ENCODE peak calls at places on chromosomes 5 and 9, in four cellular contexts. U, T, R and L are unnamed samples.

GRCh38 chr5:168434746-168435321 is 51.4 kb upstream of the RARS1 start:
- DNase-seq in U (no peak), T (no peak), R (no peak), L (no peak)

GRCh38 chr5:83354958-83355357 is 116.6 kb upstream of the VCAN start:
- DNase-seq in U (no peak), T (no peak), R (peak), L (no peak)

GRCh38 chr9:95778957-95779356 is 96.5 kb upstream of the ERCC6L2 start:
- DNase-seq in U (no peak), T (peak), R (no peak), L (peak)

GRCh38 chr9:98917691-98918487 is 25.8 kb upstream of the COL15A1 start:
- DNase-seq in U (no peak), T (no peak), R (no peak), L (no peak)

GRCh38 chr5:92559743-92560142 is 1021.3 kb downstream of the NR2F1-AS1 start:
- DNase-seq in U (no peak), T (peak), R (no peak), L (no peak)

GRCh38 chr5:93603191-93603590 is 20.2 kb downstream of the NR2F1 start:
- DNase-seq in U (no peak), T (no peak), R (no peak), L (no peak)

GRCh38 chr5:108720416-108720815 is 27.3 kb upstream of the FER start:
- DNase-seq in U (no peak), T (no peak), R (no peak), L (no peak)

GRCh38 chr5:176542135-176542595 is 5.0 kb upstream of the RNF44 start:
- DNase-seq in U (no peak), T (no peak), R (no peak), L (no peak)

GRCh38 chr5:148933903-148934432 is 107.6 kb downstream of the ADRB2 start:
- DNase-seq in U (no peak), T (no peak), R (no peak), L (no peak)

GRCh38 chr5:94469889-94470288 is 148.5 kb downstream of the KIAA0825 start:
- DNase-seq in U (no peak), T (no peak), R (no peak), L (no peak)

GRCh38 chr9:17521456-17521855 is 57.4 kb upstream of the SH3GL2 start:
- DNase-seq in U (no peak), T (no peak), R (no peak), L (no peak)

GRCh38 chr5:155087036-155087435 is 73.5 kb downstream of the KIF4B start:
- DNase-seq in U (no peak), T (peak), R (no peak), L (peak)

GRCh38 chr5:6158974-6159863 is 219.1 kb downstream of the MED10 start:
- DNase-seq in U (no peak), T (no peak), R (no peak), L (peak)

GRCh38 chr5:67311208-67311607 is 114.6 kb upstream of the CD180 start:
- DNase-seq in U (no peak), T (no peak), R (no peak), L (no peak)

GRCh38 chr5:52469420-52469819 is 318.3 kb upstream of the ITGA1 start:
- DNase-seq in U (no peak), T (no peak), R (no peak), L (no peak)

GRCh38 chr5:87074934-87075541 is 192.6 kb upstream of the RASA1 start:
- DNase-seq in U (no peak), T (no peak), R (no peak), L (peak)

GRCh38 chr5:115844321-115844817 is 2.6 kb downstream of the AP3S1 start:
- DNase-seq in U (no peak), T (no peak), R (no peak), L (peak)

GRCh38 chr5:169626779-169627178 is 10.3 kb upstream of the DOCK2 start:
- DNase-seq in U (no peak), T (peak), R (no peak), L (no peak)

GRCh38 chr5:160165137-160166068 is 46.2 kb upstream of the PWWP2A start:
- DNase-seq in U (peak), T (peak), R (no peak), L (peak)

GRCh38 chr5:139391570-139392323 is 2.0 kb upstream of the MZB1 start:
- DNase-seq in U (no peak), T (no peak), R (no peak), L (no peak)
- H3K4me3 ChIP-seq in U (no peak), T (no peak), R (peak), L (no peak)

GRCh38 chr9:121289554-121290370 is 21.8 kb downstream of the GSN start:
- DNase-seq in U (no peak), T (no peak), R (no peak), L (no peak)
- H2BK12ac ChIP-seq in U (peak), T (peak), R (peak), L (peak)

DNA sequence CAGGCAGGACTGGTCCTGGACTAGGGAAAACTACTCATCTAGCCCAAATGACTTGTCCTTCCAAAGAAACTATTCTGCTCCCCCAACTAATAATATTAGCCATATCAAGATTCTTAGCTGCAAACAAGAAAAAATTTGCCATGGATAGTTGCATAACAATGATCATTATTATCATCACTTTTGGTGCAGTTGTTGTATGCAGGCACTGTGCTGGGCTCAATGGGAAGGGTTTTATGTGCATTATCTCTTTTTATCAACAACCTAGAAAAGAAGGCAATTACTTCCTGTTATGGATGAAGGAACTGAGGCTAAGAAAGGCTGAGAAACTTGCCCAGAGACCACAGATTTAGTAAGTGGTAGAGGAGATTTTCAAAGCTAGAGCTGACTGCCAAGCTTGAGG is 20.3 kb upstream of the MEGF9 start:
- DNase-seq in U (no peak), T (no peak), R (no peak), L (no peak)
- H4K91ac ChIP-seq in U (no peak), T (no peak), R (no peak), L (no peak)

GRCh38 chr9:135088348-135088978 is 995 bp downstream of the OLFM1 start:
- DNase-seq in U (no peak), T (no peak), R (no peak), L (no peak)

GRCh38 chr9:135085830-135086546 is 1.5 kb upstream of the OLFM1 start:
- DNase-seq in U (peak), T (peak), R (peak), L (peak)

GRCh38 chr9:135087899-135088347 is 455 bp downstream of the OLFM1 start:
- DNase-seq in U (no peak), T (no peak), R (no peak), L (no peak)

GRCh38 chr9:135087489-135087791 is at the start of gene OLFM1:
- DNase-seq in U (peak), T (peak), R (peak), L (no peak)

DNA sequence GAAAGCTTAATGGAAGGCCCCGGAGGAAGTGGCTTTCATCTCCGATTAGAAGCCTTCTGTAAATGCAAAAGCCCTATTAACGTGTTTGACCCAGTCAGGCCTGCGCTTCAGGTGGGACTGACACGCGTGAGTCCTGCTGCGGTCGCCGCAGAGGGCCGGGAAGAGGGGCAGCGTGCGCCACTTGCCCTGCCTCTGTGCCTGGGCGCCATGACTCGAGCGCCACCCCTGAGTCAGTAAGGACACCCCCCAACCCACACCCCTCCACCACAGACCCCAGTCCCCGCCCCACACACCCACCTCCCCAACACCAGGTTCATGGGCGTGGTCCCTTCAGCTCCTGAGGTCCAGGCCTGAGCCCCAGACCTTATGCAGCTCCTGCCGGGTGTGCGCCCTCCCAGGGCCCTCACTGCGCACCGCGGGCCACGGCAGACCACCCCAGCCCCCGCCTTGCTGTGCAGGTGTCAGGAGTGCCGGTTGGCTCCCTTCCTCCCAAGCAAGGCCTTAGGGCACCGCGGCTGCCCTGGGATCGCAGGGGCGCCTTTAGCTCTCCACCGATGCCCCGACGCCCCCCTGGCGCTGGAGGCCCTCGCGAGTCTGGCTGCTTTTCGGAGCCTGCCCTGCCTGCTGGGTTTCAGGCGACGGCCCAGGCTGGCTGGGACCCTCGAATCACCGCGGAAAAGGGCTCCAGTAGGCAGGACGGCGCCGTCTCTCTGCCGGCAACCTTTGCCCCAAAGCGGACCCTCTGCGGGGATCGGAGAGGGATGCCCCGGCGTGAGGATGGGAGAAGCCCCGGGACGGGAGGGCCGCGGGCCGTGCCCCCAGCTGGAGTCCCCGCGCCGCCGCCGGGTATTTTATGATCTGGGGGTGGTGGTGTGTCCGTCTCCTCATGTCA is 625 bp upstream of the OLFM1 start:
- DNase-seq in U (no peak), T (no peak), R (no peak), L (no peak)
- H3K4me3 ChIP-seq in U (peak), T (no peak), R (peak), L (no peak)

GRCh38 chr9:38047301-38048251 is 21.5 kb downstream of the SHB start:
- DNase-seq in U (no peak), T (peak), R (peak), L (peak)

GRCh38 chr9:38052147-38052546 is 16.9 kb downstream of the SHB start:
- DNase-seq in U (no peak), T (no peak), R (no peak), L (no peak)

GRCh38 chr9:38044706-38045105 is 24.3 kb downstream of the SHB start:
- DNase-seq in U (no peak), T (no peak), R (no peak), L (no peak)

GRCh38 chr9:38046669-38047300 is 22.2 kb downstream of the SHB start:
- DNase-seq in U (no peak), T (peak), R (no peak), L (peak)

GRCh38 chr9:38048319-38048969 is 20.6 kb downstream of the SHB start:
- DNase-seq in U (no peak), T (no peak), R (no peak), L (no peak)
- H2BK12ac ChIP-seq in U (no peak), T (peak), R (peak), L (peak)

DNA sequence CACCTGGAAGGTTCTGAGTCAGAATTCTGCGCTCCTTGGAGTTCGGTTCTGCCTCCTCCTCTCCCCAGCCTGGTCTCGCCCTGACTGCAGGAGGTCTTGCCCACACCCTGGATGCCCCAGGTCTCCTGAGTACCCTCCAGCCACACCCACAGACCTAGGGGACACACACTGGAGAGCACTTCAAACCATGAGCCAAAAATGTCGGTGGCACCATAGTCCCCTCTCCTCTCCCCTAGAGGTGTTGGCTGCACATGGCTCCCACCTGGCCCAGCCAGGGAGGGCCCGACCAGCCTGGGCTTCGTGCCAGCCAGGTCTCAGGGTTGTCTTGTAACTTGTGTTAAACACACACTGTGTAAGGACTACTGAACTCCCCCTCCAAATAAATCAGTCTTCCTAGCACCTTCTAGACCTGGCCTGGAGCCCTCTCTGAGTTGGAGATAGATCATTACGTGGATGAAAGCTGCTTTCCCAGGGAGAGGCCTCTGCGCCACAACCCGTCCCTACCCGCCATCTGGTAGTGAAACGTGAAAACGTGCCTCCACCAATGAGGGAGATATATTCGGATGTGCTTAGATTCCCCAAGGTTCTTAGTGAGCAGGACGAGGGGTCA is 49.9 kb upstream of the CTSL start:
- DNase-seq in U (no peak), T (no peak), R (no peak), L (no peak)
- H4K91ac ChIP-seq in U (no peak), T (no peak), R (no peak), L (no peak)